ENCODE peak calls at places on chromosomes 1 and 21, in eight cellular contexts. P, X, R, T, Y, C, E and F are unnamed samples.

GRCh38 chr1:198929961-198930599 is 291.2 kb downstream of the PTPRC start:
- DNase-seq in P (no peak), Y (peak), X (peak), E (no peak), T (peak), R (no peak), C (no peak), F (no peak)

GRCh38 chr1:158145173-158145719 is 35.4 kb upstream of the CD1D start:
- DNase-seq in R (no peak), C (no peak), E (no peak), P (peak), X (peak), T (no peak), Y (no peak), F (peak)

GRCh38 chr1:22503721-22504410 is 52.2 kb downstream of the ZBTB40 start:
- DNase-seq in E (no peak), R (no peak), P (no peak), T (no peak), X (peak), C (no peak), Y (no peak), F (no peak)

GRCh38 chr1:26771643-26772321 is 16.0 kb upstream of the PIGV start:
- DNase-seq in C (no peak), E (no peak), P (no peak), R (no peak), Y (peak), X (peak), T (no peak), F (no peak)

GRCh38 chr1:64675718-64676345 is 69.0 kb upstream of the RAVER2 start:
- DNase-seq in C (no peak), E (no peak), Y (peak), T (no peak), R (no peak), X (peak), P (no peak), F (no peak)

GRCh38 chr21:17514124-17514481 is 1.3 kb downstream of the CXADR start:
- DNase-seq in X (peak), E (no peak), Y (peak), C (no peak), P (no peak), R (no peak), T (no peak), F (no peak)

GRCh38 chr1:79197421-79197820 is 190.9 kb upstream of the ADGRL4 start:
- DNase-seq in R (no peak), Y (peak), C (no peak), X (peak), P (no peak), E (no peak), T (no peak), F (no peak)

GRCh38 chr1:83905315-83905907 is 93.5 kb downstream of the TTLL7 start:
- DNase-seq in X (peak), R (no peak), E (peak), Y (peak), T (no peak), P (no peak), C (peak), F (no peak)

GRCh38 chr21:45528981-45529784 is 13.1 kb downstream of the SLC19A1 start:
- DNase-seq in P (peak), T (no peak), Y (no peak), X (no peak), C (no peak), E (no peak), R (no peak), F (peak)